ENCODE peak calls at places on chromosome 22, in five cellular contexts. E is right cardiac atrium, G is RWPE2, Y is left lung, J is A549. W is an unnamed sample.
A peak's percentile ranks its signal among the peaks of the same experiment; 100 is the strongest.

GRCh38 chr22:25420925-25421904 is 143.3 kb upstream of the GRK3 start:
- ATAC-seq in E (peak; percentile 33), G (peak; percentile 29), Y (no peak), J (peak; percentile 83), W (no peak)

GRCh38 chr22:31260474-31260856 is 31.8 kb downstream of the PIK3IP1 start:
- ATAC-seq in Y (no peak), J (no peak), E (no peak), G (no peak), W (no peak)

GRCh38 chr22:17734197-17734596 is 40.1 kb downstream of the BID start:
- ATAC-seq in G (no peak), J (no peak), E (no peak), Y (no peak), W (no peak)

GRCh38 chr22:17366830-17367229 is 2.4 kb upstream of the CECR2 start:
- ATAC-seq in J (peak; percentile 88), E (peak; percentile 54), Y (no peak), G (peak; percentile 46), W (no peak)

GRCh38 chr22:39214006-39214382 is 30.8 kb downstream of the PDGFB start:
- ATAC-seq in E (no peak), G (peak; percentile 5), J (peak; percentile 56), Y (no peak), W (no peak)

GRCh38 chr22:47129902-47130301 is 367.5 kb downstream of the TBC1D22A start:
- ATAC-seq in J (no peak), E (no peak), G (peak; percentile 31), Y (peak; percentile 45), W (no peak)

GRCh38 chr22:20641919-20642579 is 131.9 kb upstream of the SERPIND1 start:
- ATAC-seq in E (no peak), J (no peak), G (no peak), Y (no peak), W (no peak)

GRCh38 chr22:42805016-42805997 is 51.8 kb downstream of the ARFGAP3 start:
- ATAC-seq in G (peak; percentile 90), J (peak; percentile 38), Y (peak; percentile 74), E (peak; percentile 64), W (peak; percentile 64)

GRCh38 chr22:39077513-39077840 is 402 bp downstream of the APOBEC3G start:
- ATAC-seq in J (no peak), E (no peak), Y (no peak), G (no peak), W (no peak)

GRCh38 chr22:33883561-33883960 is 36.7 kb downstream of the LARGE1 start:
- ATAC-seq in E (no peak), J (no peak), Y (peak; percentile 89), G (no peak), W (no peak)

GRCh38 chr22:25900880-25901279 is 158.9 kb downstream of the MYO18B start:
- ATAC-seq in E (peak; percentile 56), Y (no peak), J (no peak), G (no peak), W (no peak)

GRCh38 chr22:28911279-28911640 is 27.9 kb downstream of the ZNRF3 start:
- ATAC-seq in J (peak; percentile 68), Y (peak; percentile 78), G (no peak), E (peak; percentile 75), W (peak; percentile 42)

GRCh38 chr22:44721206-44721605 is 19.2 kb downstream of the PRR5 start:
- ATAC-seq in Y (no peak), J (peak; percentile 50), G (no peak), E (no peak), W (no peak)

GRCh38 chr22:24957043-24957442 is 4.5 kb downstream of the KIAA1671 start:
- ATAC-seq in G (peak; percentile 38), Y (no peak), J (no peak), E (no peak), W (no peak)

GRCh38 chr22:20885017-20885556 is 26.3 kb downstream of the SNAP29 start:
- ATAC-seq in G (peak; percentile 10), Y (no peak), E (no peak), J (peak; percentile 59), W (no peak)

DNA sequence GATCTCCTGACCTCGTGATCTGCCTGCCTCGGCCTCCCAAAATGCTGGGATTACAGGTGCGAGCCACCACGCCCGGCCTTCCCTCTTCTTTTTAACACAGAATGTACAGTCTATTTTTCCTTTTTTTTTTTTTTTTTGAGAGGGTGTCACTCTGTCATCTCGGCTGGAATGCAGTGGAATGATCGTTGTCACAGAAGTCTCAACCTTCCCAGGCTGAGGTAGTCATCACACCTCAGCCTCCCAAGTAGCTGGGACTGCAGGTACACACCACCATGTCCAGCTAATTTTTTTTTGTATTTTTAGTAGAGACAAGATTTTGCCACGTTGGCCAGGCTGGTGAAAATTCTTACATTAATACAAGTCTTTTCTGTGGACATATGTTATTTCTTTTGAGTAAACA is 13.1 kb downstream of the PPP6R2 start:
- ATAC-seq in G (no peak), E (no peak), Y (no peak), J (no peak), W (no peak)
- H3K4me1 ChIP-seq in G (no peaks in the 10 kb centered on the region), E (no peaks in the 10 kb centered on the region), Y (no peaks in the 10 kb centered on the region), J (no peaks in the 10 kb centered on the region), W (no peaks in the 10 kb centered on the region)

DNA sequence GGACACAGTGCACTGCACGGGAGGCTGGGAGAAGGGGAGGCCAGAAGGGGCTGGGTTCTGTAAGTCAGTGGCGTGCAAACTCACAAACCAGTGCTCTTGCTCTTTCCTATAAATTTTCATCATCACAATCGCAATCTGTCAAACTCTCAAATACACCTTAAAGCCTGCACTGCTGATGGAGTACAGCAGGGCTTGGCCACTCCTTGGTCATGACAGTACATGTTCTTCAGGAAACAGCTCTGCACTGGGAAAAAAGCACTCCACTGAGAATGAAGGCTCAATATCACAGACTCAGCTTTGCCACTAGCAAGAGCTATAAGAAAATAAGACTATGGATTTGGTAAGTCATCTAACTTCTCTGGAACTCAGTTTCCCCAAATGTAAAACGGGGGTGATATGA is 111.0 kb downstream of the RBFOX2 start:
- ATAC-seq in G (peak; percentile 40), J (no peak), Y (no peak), E (no peak), W (no peak)
- H3K4me1 ChIP-seq in G (peaks cover 42% of the 10 kb centered on the region), J (peaks cover 44% of the 10 kb centered on the region), Y (peaks cover 37% of the 10 kb centered on the region), E (peaks cover 5% of the 10 kb centered on the region), W (peaks cover 97% of the 10 kb centered on the region)

DNA sequence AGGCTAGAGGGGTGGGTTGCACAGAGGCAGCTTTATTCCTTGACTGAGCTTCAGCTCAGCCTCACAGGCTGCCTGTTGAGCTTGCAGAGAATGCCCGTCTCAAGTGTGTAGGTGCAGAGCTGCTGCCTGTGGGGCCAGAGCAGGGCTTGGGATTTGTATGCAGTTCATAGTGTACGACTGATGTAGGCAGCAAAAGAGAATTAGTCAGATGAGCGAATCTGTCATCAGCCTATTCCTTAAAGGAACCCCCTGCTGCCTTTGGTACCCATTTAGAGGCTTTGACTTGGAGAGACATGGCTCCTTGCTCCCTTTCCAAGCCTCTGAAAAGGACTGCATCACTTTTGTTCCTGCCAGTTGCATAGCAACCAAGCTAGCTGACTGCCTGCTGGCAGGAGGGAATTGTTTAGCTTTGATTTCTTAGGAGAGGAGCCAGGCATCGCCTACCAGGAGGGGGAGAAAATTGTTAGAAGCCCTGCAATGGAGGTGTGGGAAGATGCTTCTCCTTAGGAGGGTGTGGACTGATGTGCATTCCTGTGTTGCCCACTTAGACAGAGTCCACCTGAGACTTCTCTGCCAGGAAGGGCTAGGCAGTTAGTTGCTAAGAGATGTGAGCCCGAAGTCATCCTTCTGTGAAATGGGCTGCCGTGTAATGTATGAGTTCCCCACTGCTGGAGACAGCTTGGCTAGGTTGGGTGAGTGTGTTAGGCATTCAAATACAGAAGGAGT is 10.9 kb downstream of the ACO2 start:
- ATAC-seq in E (peak; percentile 5), J (peak; percentile 26), Y (peak; percentile 25), G (no peak), W (peak; percentile 76)
- H3K4me1 ChIP-seq in E (peaks cover 16% of the 10 kb centered on the region), J (no peaks in the 10 kb centered on the region), Y (peaks cover 13% of the 10 kb centered on the region), G (no peaks in the 10 kb centered on the region), W (peaks cover 18% of the 10 kb centered on the region)

GRCh38 chr22:37566903-37567798 is 6.9 kb downstream of the CDC42EP1 start:
- ATAC-seq in G (peak; percentile 70), E (peak; percentile 50), Y (peak; percentile 72), J (peak; percentile 71), W (peak; percentile 52)
- H3K4me1 ChIP-seq in G (peaks cover 41% of the 10 kb centered on the region), E (peaks cover 11% of the 10 kb centered on the region), Y (peaks cover 55% of the 10 kb centered on the region), J (peaks cover 63% of the 10 kb centered on the region), W (peaks cover 82% of the 10 kb centered on the region)

GRCh38 chr22:48592066-48592345 is 1235.7 kb downstream of the BRD1 start:
- ATAC-seq in J (no peak), Y (no peak), G (no peak), E (peak; percentile 27), W (no peak)

GRCh38 chr22:48592931-48593330 is 1234.7 kb downstream of the BRD1 start:
- ATAC-seq in J (no peak), E (no peak), G (no peak), Y (no peak), W (no peak)

GRCh38 chr22:48591286-48592065 is 1236.2 kb downstream of the BRD1 start:
- ATAC-seq in J (no peak), E (no peak), Y (no peak), G (no peak), W (no peak)

GRCh38 chr22:48593551-48593950 is 1234.1 kb downstream of the BRD1 start:
- ATAC-seq in J (no peak), Y (no peak), E (no peak), G (no peak), W (no peak)

GRCh38 chr22:48592488-48592887 is 1235.2 kb downstream of the BRD1 start:
- ATAC-seq in J (no peak), G (no peak), E (no peak), Y (no peak), W (no peak)
- H3K4me1 ChIP-seq in J (no peaks in the 10 kb centered on the region), G (no peaks in the 10 kb centered on the region), E (no peaks in the 10 kb centered on the region), Y (no peaks in the 10 kb centered on the region), W (no peaks in the 10 kb centered on the region)

GRCh38 chr22:32822188-32822877 is 20.8 kb downstream of the TIMP3 start:
- ATAC-seq in Y (no peak), E (no peak), G (no peak), J (no peak), W (no peak)
- H3K4me1 ChIP-seq in Y (peaks cover 5% of the 10 kb centered on the region), E (peaks cover 53% of the 10 kb centered on the region), G (peaks cover 8% of the 10 kb centered on the region), J (no peaks in the 10 kb centered on the region), W (peaks cover 59% of the 10 kb centered on the region)

GRCh38 chr22:46043816-46044717 is 67.1 kb upstream of the WNT7B start:
- ATAC-seq in Y (peak; percentile 59), G (peak; percentile 58), J (no peak), E (peak; percentile 10), W (peak; percentile 37)
- H3K4me1 ChIP-seq in Y (peaks cover 25% of the 10 kb centered on the region), G (peaks cover 46% of the 10 kb centered on the region), J (no peaks in the 10 kb centered on the region), E (peaks cover 16% of the 10 kb centered on the region), W (peaks cover 52% of the 10 kb centered on the region)

GRCh38 chr22:19412934-19413333 is 18.6 kb downstream of the HIRA start:
- ATAC-seq in J (no peak), G (no peak), Y (no peak), E (no peak), W (no peak)

GRCh38 chr22:19412478-19412877 is 19.1 kb downstream of the HIRA start:
- ATAC-seq in G (no peak), Y (no peak), E (no peak), J (no peak), W (no peak)

GRCh38 chr22:19411690-19412045 is 19.9 kb downstream of the HIRA start:
- ATAC-seq in Y (no peak), G (no peak), J (no peak), E (peak; percentile 44), W (no peak)

GRCh38 chr22:19407649-19408606 is 23.6 kb downstream of the HIRA start:
- ATAC-seq in G (no peak), E (no peak), J (no peak), Y (no peak), W (no peak)

GRCh38 chr22:19410941-19411689 is 20.4 kb downstream of the HIRA start:
- ATAC-seq in J (no peak), Y (no peak), G (no peak), E (peak; percentile 73), W (no peak)
- H3K4me1 ChIP-seq in J (no peaks in the 10 kb centered on the region), Y (no peaks in the 10 kb centered on the region), G (no peaks in the 10 kb centered on the region), E (peaks cover 11% of the 10 kb centered on the region), W (no peaks in the 10 kb centered on the region)

W was measured in gastroesophageal sphincter.